ENCODE peak calls at places on chromosome 10, in nine cellular contexts. G is upper lobe of left lung; A is body of pancreas; M is fibroblast of lung; T is mammary epithelial cell; I is heart left ventricle; D is cardiac muscle cell; Y is heart right ventricle; U is CD8-positive, alpha-beta T cell. Q is an unnamed sample.

GRCh38 chr10:66234872-66235271 is 691.0 kb upstream of the LRRTM3 start:
- DNase-seq in D (peak; percentile 4), G (no peak), T (no peak), Y (no peak), M (no peak), A (no peak), U (no peak), I (no peak), Q (no peak)

GRCh38 chr10:111200505-111201186 is 123.8 kb downstream of the ADRA2A start:
- DNase-seq in A (peak; percentile 81), M (no peak), D (no peak), I (no peak), G (no peak), T (no peak), Y (no peak), U (no peak), Q (no peak)

GRCh38 chr10:132536241-132536963 is 1.2 kb upstream of the INPP5A start:
- DNase-seq in M (peak; percentile 10), D (peak; percentile 51), G (peak; percentile 75), T (peak; percentile 8), A (no peak), I (no peak), U (no peak), Y (no peak), Q (peak; percentile 31)

GRCh38 chr10:75202321-75203096 is 8.1 kb upstream of the VDAC2 start:
- DNase-seq in Y (peak; percentile 68), T (no peak), G (no peak), M (peak; percentile 68), A (no peak), D (no peak), U (no peak), I (peak; percentile 74), Q (peak; percentile 76)

GRCh38 chr10:77160679-77161078 is 476.9 kb downstream of the KCNMA1 start:
- DNase-seq in I (no peak), T (peak; percentile 97), D (no peak), A (no peak), M (peak; percentile 98), G (no peak), U (no peak), Y (no peak), Q (no peak)

GRCh38 chr10:113071446-113071845 is 121.4 kb downstream of the TCF7L2 start:
- DNase-seq in U (no peak), G (no peak), A (peak; percentile 90), D (peak; percentile 55), I (peak; percentile 84), Y (peak; percentile 76), T (no peak), M (peak; percentile 76), Q (peak; percentile 78)

GRCh38 chr10:26879744-26880143 is 19.0 kb upstream of the ABI1 start:
- DNase-seq in T (no peak), Y (peak; percentile 17), I (no peak), G (no peak), U (no peak), M (no peak), A (peak; percentile 70), D (peak; percentile 16), Q (no peak)

GRCh38 chr10:132167976-132168375 is 18.8 kb upstream of the DPYSL4 start:
- DNase-seq in T (no peak), G (no peak), Y (no peak), U (no peak), A (no peak), M (no peak), I (no peak), D (no peak), Q (no peak)

GRCh38 chr10:8840356-8840755 is 785.9 kb downstream of the GATA3 start:
- DNase-seq in T (no peak), I (no peak), A (no peak), M (no peak), D (no peak), Y (no peak), G (no peak), U (no peak), Q (no peak)

GRCh38 chr10:77661100-77661499 is 23.5 kb upstream of the KCNMA1 start:
- DNase-seq in A (no peak), Y (no peak), I (no peak), M (no peak), T (no peak), D (no peak), U (no peak), G (no peak), Q (no peak)

GRCh38 chr10:48536226-48536500 is 68.7 kb downstream of the ARHGAP22 start:
- DNase-seq in D (no peak), T (no peak), U (no peak), A (no peak), Y (no peak), I (no peak), M (no peak), G (no peak), Q (no peak)

GRCh38 chr10:490891-491571 is 198.4 kb downstream of the DIP2C start:
- DNase-seq in G (no peak), Y (peak; percentile 67), D (peak; percentile 17), A (no peak), T (no peak), I (peak; percentile 46), M (peak; percentile 64), U (no peak), Q (peak; percentile 49)

GRCh38 chr10:43190775-43191174 is 52.5 kb downstream of the CSGALNACT2 start:
- DNase-seq in D (no peak), M (peak; percentile 77), Y (no peak), A (no peak), T (peak; percentile 12), I (no peak), U (no peak), G (no peak), Q (no peak)

DNA sequence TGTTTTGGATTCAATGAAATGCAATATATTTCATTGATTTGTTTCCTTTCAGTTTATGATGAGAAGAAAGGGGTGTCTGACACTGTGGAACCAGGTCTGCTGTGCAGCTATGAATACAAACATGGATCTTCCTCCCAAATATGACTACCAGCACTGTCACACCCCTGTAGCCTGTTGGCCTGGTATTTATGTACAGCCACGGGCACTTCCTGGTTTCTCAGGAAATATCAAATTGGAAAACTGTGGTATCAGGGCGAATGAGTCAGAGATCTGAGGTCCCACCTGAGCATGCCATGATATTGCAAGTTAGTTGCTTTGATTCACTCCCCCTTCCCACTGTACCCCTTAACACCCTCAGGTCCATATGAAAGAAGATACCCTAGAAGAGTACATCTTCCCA is 87.8 kb downstream of the DNMBP start:
- DNase-seq in U (no peak), Y (no peak), A (peak; percentile 15), D (no peak), M (no peak), T (peak; percentile 74), G (no peak), I (no peak), Q (no peak)
- H3K27ac ChIP-seq in U (no peak overlapping the region), Y (no peak overlapping the region), A (peak overlapping the region; percentile 71), D (no peak overlapping the region), M (no peak overlapping the region), T (peak overlapping the region; percentile 50), G (no peak overlapping the region), I (no peak overlapping the region), Q (no peak overlapping the region)

GRCh38 chr10:101444058-101444457 is 90.1 kb downstream of the BTRC start:
- DNase-seq in U (no peak), A (no peak), G (no peak), I (no peak), D (no peak), Y (no peak), T (no peak), M (no peak), Q (no peak)

GRCh38 chr10:101438881-101439391 is 85.0 kb downstream of the BTRC start:
- DNase-seq in Y (no peak), A (no peak), U (no peak), M (no peak), D (no peak), T (no peak), G (no peak), I (no peak), Q (no peak)

GRCh38 chr10:101442456-101442800 is 88.5 kb downstream of the BTRC start:
- DNase-seq in U (no peak), T (no peak), Y (no peak), I (no peak), G (no peak), A (no peak), D (no peak), M (no peak), Q (no peak)

GRCh38 chr10:101444499-101444898 is 90.5 kb downstream of the BTRC start:
- DNase-seq in T (no peak), Y (no peak), I (no peak), G (no peak), U (no peak), D (no peak), A (no peak), M (no peak), Q (no peak)

GRCh38 chr10:101441539-101442455 is 87.8 kb downstream of the BTRC start:
- DNase-seq in A (peak; percentile 47), M (peak; percentile 76), I (peak; percentile 25), U (no peak), T (peak; percentile 67), D (peak; percentile 78), Y (no peak), G (no peak), Q (peak; percentile 19)
- TF ChIP-seq CTCF in A (peak; percentile 34), M (peak; percentile 75), I (peak; percentile 55), U (peak; percentile 55), T (peak; percentile 76), D (peak; percentile 79), Y (peak; percentile 68), G (peak; percentile 51), Q (peak; percentile 23)

DNA sequence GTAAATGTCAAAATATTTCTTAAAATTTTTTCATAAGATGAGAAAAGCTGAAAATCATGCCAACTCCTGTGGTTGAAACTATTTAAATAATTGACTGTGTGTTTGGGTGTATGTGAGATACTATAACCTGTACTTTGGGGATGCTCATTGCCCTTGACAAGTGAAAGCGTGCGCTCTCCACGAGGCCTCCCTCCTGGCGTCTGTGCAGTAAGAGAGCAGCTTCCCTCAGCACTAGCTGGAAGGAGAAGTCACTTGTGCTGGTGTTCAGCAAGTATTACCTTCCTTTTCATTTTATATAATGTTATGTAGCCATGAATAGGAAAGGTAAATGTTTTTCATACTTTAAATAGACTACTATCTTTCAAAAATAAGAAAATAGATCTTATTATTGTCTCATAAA is 118.9 kb downstream of the ZEB1 start:
- DNase-seq in A (no peak), M (no peak), I (no peak), T (no peak), U (no peak), G (no peak), Y (no peak), D (no peak), Q (no peak)
- H3K4me1 ChIP-seq in A (no peaks in the 10 kb centered on the region), M (no peaks in the 10 kb centered on the region), I (no peaks in the 10 kb centered on the region), T (no peaks in the 10 kb centered on the region), U (no peaks in the 10 kb centered on the region), G (no peaks in the 10 kb centered on the region), Y (no peaks in the 10 kb centered on the region), D (no peaks in the 10 kb centered on the region), Q (no peaks in the 10 kb centered on the region)

GRCh38 chr10:70121281-70121949 is 11.2 kb downstream of the AIFM2 start:
- DNase-seq in U (no peak), I (no peak), A (no peak), Y (no peak), M (no peak), T (no peak), D (no peak), G (no peak), Q (no peak)
- H3K27ac ChIP-seq in U (no peak overlapping the region), I (no peak overlapping the region), A (no peak overlapping the region), Y (no peak overlapping the region), M (no peak overlapping the region), T (no peak overlapping the region), D (no peak overlapping the region), G (no peak overlapping the region), Q (no peak overlapping the region)